ENCODE peak calls at places on chromosome 10, in seven cellular contexts. One of them, this sample, is unnamed.

GRCh38 chr10:74823791-74824183 is 2.6 kb upstream of the KAT6B start:
- DNase-seq in right lobe of liver: no peak
- DNase-seq in uterus: no peak
- DNase-seq in A549: no peak
- DNase-seq in lower leg skin: no peak
- DNase-seq in transverse colon: no peak
- DNase-seq in heart left ventricle: no peak
- DNase-seq in this sample: no peak

GRCh38 chr10:99304027-99304856 is 24.9 kb upstream of the CNNM1 start:
- DNase-seq in right lobe of liver: peak
- DNase-seq in uterus: no peak
- DNase-seq in A549: no peak
- DNase-seq in lower leg skin: no peak
- DNase-seq in transverse colon: no peak
- DNase-seq in heart left ventricle: no peak
- DNase-seq in this sample: no peak

GRCh38 chr10:90302758-90303443 is 554.9 kb downstream of the HTR7 start:
- DNase-seq in right lobe of liver: no peak
- DNase-seq in uterus: no peak
- DNase-seq in A549: no peak
- DNase-seq in lower leg skin: no peak
- DNase-seq in transverse colon: no peak
- DNase-seq in heart left ventricle: peak
- DNase-seq in this sample: no peak

GRCh38 chr10:80855348-80855971 is 317.8 kb downstream of the SH2D4B start:
- DNase-seq in right lobe of liver: peak
- DNase-seq in uterus: no peak
- DNase-seq in A549: no peak
- DNase-seq in lower leg skin: no peak
- DNase-seq in transverse colon: no peak
- DNase-seq in heart left ventricle: no peak
- DNase-seq in this sample: no peak

GRCh38 chr10:43380610-43381222 is 9.3 kb downstream of the FXYD4 start:
- DNase-seq in right lobe of liver: no peak
- DNase-seq in uterus: no peak
- DNase-seq in A549: peak
- DNase-seq in lower leg skin: no peak
- DNase-seq in transverse colon: no peak
- DNase-seq in heart left ventricle: no peak
- DNase-seq in this sample: no peak

GRCh38 chr10:86671419-86671818 is 3.1 kb downstream of the LDB3 start:
- DNase-seq in right lobe of liver: no peak
- DNase-seq in uterus: no peak
- DNase-seq in A549: no peak
- DNase-seq in lower leg skin: no peak
- DNase-seq in transverse colon: peak
- DNase-seq in heart left ventricle: peak
- DNase-seq in this sample: no peak

GRCh38 chr10:28769147-28769604 is 91.9 kb downstream of the BAMBI start:
- DNase-seq in right lobe of liver: no peak
- DNase-seq in uterus: no peak
- DNase-seq in A549: no peak
- DNase-seq in lower leg skin: no peak
- DNase-seq in transverse colon: no peak
- DNase-seq in heart left ventricle: no peak
- DNase-seq in this sample: no peak

GRCh38 chr10:78685466-78686163 is 383.2 kb upstream of the ZMIZ1 start:
- DNase-seq in right lobe of liver: no peak
- DNase-seq in uterus: no peak
- DNase-seq in A549: peak
- DNase-seq in lower leg skin: no peak
- DNase-seq in transverse colon: no peak
- DNase-seq in heart left ventricle: no peak
- DNase-seq in this sample: no peak

GRCh38 chr10:48516878-48517277 is 88.0 kb downstream of the ARHGAP22 start:
- DNase-seq in right lobe of liver: no peak
- DNase-seq in uterus: no peak
- DNase-seq in A549: no peak
- DNase-seq in lower leg skin: peak
- DNase-seq in transverse colon: no peak
- DNase-seq in heart left ventricle: no peak
- DNase-seq in this sample: no peak

GRCh38 chr10:131113165-131113564 is 198.4 kb downstream of the TCERG1L start:
- DNase-seq in right lobe of liver: no peak
- DNase-seq in uterus: no peak
- DNase-seq in A549: no peak
- DNase-seq in lower leg skin: no peak
- DNase-seq in transverse colon: no peak
- DNase-seq in heart left ventricle: no peak
- DNase-seq in this sample: no peak

GRCh38 chr10:1687190-1687589 is 50.1 kb downstream of the ADARB2 start:
- DNase-seq in right lobe of liver: no peak
- DNase-seq in uterus: no peak
- DNase-seq in A549: no peak
- DNase-seq in lower leg skin: peak
- DNase-seq in transverse colon: no peak
- DNase-seq in heart left ventricle: no peak
- DNase-seq in this sample: no peak

GRCh38 chr10:128631801-128632241 is 505.6 kb upstream of the MKI67 start:
- DNase-seq in right lobe of liver: no peak
- DNase-seq in uterus: no peak
- DNase-seq in A549: no peak
- DNase-seq in lower leg skin: no peak
- DNase-seq in transverse colon: no peak
- DNase-seq in heart left ventricle: no peak
- DNase-seq in this sample: no peak

GRCh38 chr10:113515521-113516045 is 37.3 kb upstream of the HABP2 start:
- DNase-seq in right lobe of liver: no peak
- DNase-seq in uterus: no peak
- DNase-seq in A549: no peak
- DNase-seq in lower leg skin: no peak
- DNase-seq in transverse colon: no peak
- DNase-seq in heart left ventricle: no peak
- DNase-seq in this sample: no peak

GRCh38 chr10:69362471-69362954 is 54.2 kb downstream of the TACR2 start:
- DNase-seq in right lobe of liver: no peak
- DNase-seq in uterus: no peak
- DNase-seq in A549: no peak
- DNase-seq in lower leg skin: no peak
- DNase-seq in transverse colon: peak
- DNase-seq in heart left ventricle: peak
- DNase-seq in this sample: no peak

GRCh38 chr10:83736008-83736407 is 403.3 kb upstream of the GHITM start:
- DNase-seq in right lobe of liver: no peak
- DNase-seq in uterus: no peak
- DNase-seq in A549: no peak
- DNase-seq in lower leg skin: no peak
- DNase-seq in transverse colon: no peak
- DNase-seq in heart left ventricle: no peak
- DNase-seq in this sample: no peak

GRCh38 chr10:4685904-4686643 is 139.9 kb upstream of the AKR1E2 start:
- DNase-seq in right lobe of liver: no peak
- DNase-seq in uterus: no peak
- DNase-seq in A549: no peak
- DNase-seq in lower leg skin: no peak
- DNase-seq in transverse colon: no peak
- DNase-seq in heart left ventricle: no peak
- DNase-seq in this sample: no peak

GRCh38 chr10:124238367-124238766 is 145.0 kb upstream of the CHST15 start:
- DNase-seq in right lobe of liver: no peak
- DNase-seq in uterus: no peak
- DNase-seq in A549: no peak
- DNase-seq in lower leg skin: peak
- DNase-seq in transverse colon: peak
- DNase-seq in heart left ventricle: no peak
- DNase-seq in this sample: no peak

GRCh38 chr10:126849646-126850045 is 55.6 kb upstream of the DOCK1 start:
- DNase-seq in right lobe of liver: no peak
- DNase-seq in uterus: no peak
- DNase-seq in A549: no peak
- DNase-seq in lower leg skin: peak
- DNase-seq in transverse colon: no peak
- DNase-seq in heart left ventricle: no peak
- DNase-seq in this sample: no peak
- TF ChIP-seq CTCF in right lobe of liver: no peak
- TF ChIP-seq CTCF in uterus: no peak
- TF ChIP-seq CTCF in A549: no peak
- TF ChIP-seq CTCF in lower leg skin: no peak
- TF ChIP-seq CTCF in transverse colon: no peak
- TF ChIP-seq CTCF in heart left ventricle: no peak
- TF ChIP-seq CTCF in this sample: no peak

DNA sequence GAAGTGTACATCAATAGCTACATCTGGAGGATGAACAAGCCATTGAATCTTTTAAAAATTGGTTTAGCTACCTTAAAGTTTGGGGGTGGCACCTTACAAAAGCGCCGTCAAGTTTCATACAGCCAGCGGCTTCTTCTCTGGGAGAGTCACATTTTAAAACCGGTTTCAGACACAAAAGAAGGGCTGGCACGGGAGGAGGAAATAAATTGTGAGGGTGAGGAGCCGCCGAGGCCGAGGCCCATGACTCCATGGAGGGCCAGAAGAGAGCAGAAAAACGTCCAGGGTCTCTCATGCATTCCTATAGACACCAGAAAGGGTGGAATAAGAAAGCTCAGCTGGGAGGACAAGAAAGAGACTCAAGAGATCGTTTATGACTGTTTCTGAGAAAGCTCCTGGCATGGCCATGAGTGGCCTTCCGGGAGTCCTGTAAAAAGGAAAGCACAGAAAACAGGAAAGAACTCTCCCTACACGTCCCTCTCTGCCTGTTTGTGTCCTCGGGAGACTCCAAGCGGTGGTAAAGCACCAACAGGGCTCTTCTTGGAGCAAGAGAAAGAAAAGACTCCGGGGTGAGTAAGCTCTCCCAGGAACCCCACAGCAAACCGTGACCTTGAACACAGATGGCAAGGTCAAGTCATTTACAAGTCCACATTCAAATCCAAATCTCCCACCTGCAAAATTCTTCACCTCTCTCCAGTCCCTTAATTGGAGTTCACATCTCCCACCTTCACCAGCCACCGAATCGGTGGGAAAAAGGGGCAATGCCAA is 1.8 kb downstream of the FRAT2 start:
- DNase-seq in right lobe of liver: peak
- DNase-seq in uterus: peak
- DNase-seq in A549: no peak
- DNase-seq in lower leg skin: no peak
- DNase-seq in transverse colon: peak
- DNase-seq in heart left ventricle: peak
- DNase-seq in this sample: peak
- TF ChIP-seq POLR2A in right lobe of liver: peak
- TF ChIP-seq POLR2A in uterus: no peak
- TF ChIP-seq POLR2A in A549: no peak
- TF ChIP-seq POLR2A in lower leg skin: no peak
- TF ChIP-seq POLR2A in transverse colon: no peak
- TF ChIP-seq POLR2A in heart left ventricle: no peak
- TF ChIP-seq POLR2A in this sample: no peak

DNA sequence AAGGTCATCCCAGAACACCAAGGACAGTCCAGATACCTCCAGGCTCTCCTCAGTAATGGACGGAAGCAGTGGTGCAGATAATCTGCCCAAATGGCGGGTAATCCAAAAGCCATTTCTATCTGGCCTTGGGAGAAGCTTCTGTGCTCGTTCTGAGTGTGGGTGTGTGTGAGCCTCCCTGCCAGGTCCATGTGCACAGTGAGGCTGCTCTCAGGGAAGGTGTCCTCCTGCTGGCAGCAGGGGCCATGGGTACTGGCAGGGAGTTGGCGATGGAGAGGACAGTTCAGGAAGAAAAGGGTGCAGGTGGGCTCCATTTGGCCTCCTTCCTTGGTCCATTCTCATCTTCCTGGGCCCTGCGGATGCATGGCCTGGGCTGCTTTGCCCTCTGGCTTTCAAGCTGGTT is 15.6 kb upstream of the TEX36 start:
- DNase-seq in right lobe of liver: no peak
- DNase-seq in uterus: no peak
- DNase-seq in A549: no peak
- DNase-seq in lower leg skin: no peak
- DNase-seq in transverse colon: no peak
- DNase-seq in heart left ventricle: no peak
- DNase-seq in this sample: no peak
- TF ChIP-seq CTCF in right lobe of liver: no peak
- TF ChIP-seq CTCF in uterus: no peak
- TF ChIP-seq CTCF in A549: no peak
- TF ChIP-seq CTCF in lower leg skin: no peak
- TF ChIP-seq CTCF in transverse colon: no peak
- TF ChIP-seq CTCF in heart left ventricle: no peak
- TF ChIP-seq CTCF in this sample: no peak

GRCh38 chr10:17785276-17785935 is 23.7 kb upstream of the MRC1 start:
- DNase-seq in right lobe of liver: no peak
- DNase-seq in uterus: no peak
- DNase-seq in A549: no peak
- DNase-seq in lower leg skin: no peak
- DNase-seq in transverse colon: no peak
- DNase-seq in heart left ventricle: no peak
- DNase-seq in this sample: no peak

GRCh38 chr10:17784701-17785100 is 24.4 kb upstream of the MRC1 start:
- DNase-seq in right lobe of liver: no peak
- DNase-seq in uterus: no peak
- DNase-seq in A549: no peak
- DNase-seq in lower leg skin: no peak
- DNase-seq in transverse colon: no peak
- DNase-seq in heart left ventricle: no peak
- DNase-seq in this sample: no peak

GRCh38 chr10:17781856-17782255 is 27.3 kb upstream of the MRC1 start:
- DNase-seq in right lobe of liver: no peak
- DNase-seq in uterus: no peak
- DNase-seq in A549: no peak
- DNase-seq in lower leg skin: no peak
- DNase-seq in transverse colon: no peak
- DNase-seq in heart left ventricle: no peak
- DNase-seq in this sample: no peak

GRCh38 chr10:17783751-17784150 is 25.4 kb upstream of the MRC1 start:
- DNase-seq in right lobe of liver: no peak
- DNase-seq in uterus: no peak
- DNase-seq in A549: no peak
- DNase-seq in lower leg skin: no peak
- DNase-seq in transverse colon: no peak
- DNase-seq in heart left ventricle: no peak
- DNase-seq in this sample: no peak

GRCh38 chr10:17782921-17783665 is 26.1 kb upstream of the MRC1 start:
- DNase-seq in right lobe of liver: no peak
- DNase-seq in uterus: peak
- DNase-seq in A549: no peak
- DNase-seq in lower leg skin: no peak
- DNase-seq in transverse colon: no peak
- DNase-seq in heart left ventricle: no peak
- DNase-seq in this sample: no peak
- TF ChIP-seq POLR2A in right lobe of liver: no peak
- TF ChIP-seq POLR2A in uterus: no peak
- TF ChIP-seq POLR2A in A549: no peak
- TF ChIP-seq POLR2A in lower leg skin: no peak
- TF ChIP-seq POLR2A in transverse colon: no peak
- TF ChIP-seq POLR2A in heart left ventricle: no peak
- TF ChIP-seq POLR2A in this sample: no peak

GRCh38 chr10:122449153-122449552 is 5.3 kb upstream of the ARMS2 start:
- DNase-seq in right lobe of liver: no peak
- DNase-seq in uterus: no peak
- DNase-seq in A549: no peak
- DNase-seq in lower leg skin: no peak
- DNase-seq in transverse colon: no peak
- DNase-seq in heart left ventricle: no peak
- DNase-seq in this sample: no peak
- TF ChIP-seq CTCF in right lobe of liver: no peak
- TF ChIP-seq CTCF in uterus: no peak
- TF ChIP-seq CTCF in A549: no peak
- TF ChIP-seq CTCF in lower leg skin: no peak
- TF ChIP-seq CTCF in transverse colon: no peak
- TF ChIP-seq CTCF in heart left ventricle: no peak
- TF ChIP-seq CTCF in this sample: no peak

GRCh38 chr10:101001225-101002035 is 1.8 kb downstream of the LZTS2 start:
- DNase-seq in right lobe of liver: peak
- DNase-seq in uterus: peak
- DNase-seq in A549: no peak
- DNase-seq in lower leg skin: peak
- DNase-seq in transverse colon: peak
- DNase-seq in heart left ventricle: peak
- DNase-seq in this sample: peak
- TF ChIP-seq POLR2A in right lobe of liver: no peak
- TF ChIP-seq POLR2A in uterus: peak
- TF ChIP-seq POLR2A in A549: no peak
- TF ChIP-seq POLR2A in lower leg skin: no peak
- TF ChIP-seq POLR2A in transverse colon: peak
- TF ChIP-seq POLR2A in heart left ventricle: peak
- TF ChIP-seq POLR2A in this sample: peak